ENCODE peak calls at places on chromosomes 7 and 10, in ten cellular contexts. J is nephron progenitor cell, R is type B pancreatic cell, O is astrocyte of the spinal cord, E is foreskin fibroblast, A is IMR-90, Z is fibroblast of lung, M is colonic mucosa, P is sigmoid colon, D is WERI-Rb-1. X is an unnamed sample.

GRCh38 chr10:109957092-109957797 is 33.9 kb upstream of the XPNPEP1 start:
- DNase-seq in J (no peak), R (no peak), O (no peak), E (no peak), A (no peak), Z (no peak), M (no peak), P (no peak), D (no peak), X (no peak)

GRCh38 chr10:64523065-64523759 is 1002.0 kb downstream of the REEP3 start:
- DNase-seq in J (no peak), R (no peak), O (no peak), E (no peak), A (no peak), Z (no peak), M (no peak), P (no peak), D (peak), X (no peak)

GRCh38 chr10:48659790-48660189 is 24.9 kb upstream of the WDFY4 start:
- DNase-seq in J (no peak), R (no peak), O (peak), E (no peak), A (no peak), Z (peak), M (no peak), P (no peak), D (no peak), X (no peak)

GRCh38 chr10:131653140-131653539 is 247.7 kb upstream of the PPP2R2D start:
- DNase-seq in J (no peak), R (no peak), O (no peak), E (no peak), A (no peak), Z (no peak), M (no peak), P (no peak), D (no peak), X (no peak)

GRCh38 chr7:38561166-38561565 is 70.0 kb downstream of the AMPH start:
- DNase-seq in J (no peak), R (no peak), O (no peak), E (peak), A (peak), Z (no peak), M (no peak), P (no peak), D (no peak), X (no peak)

GRCh38 chr10:114328876-114329275 is 75.4 kb downstream of the AFAP1L2 start:
- DNase-seq in J (no peak), R (no peak), O (no peak), E (no peak), A (no peak), Z (no peak), M (no peak), P (no peak), D (no peak), X (no peak)

GRCh38 chr7:73429218-73429617 is 4.4 kb upstream of the FZD9 start:
- DNase-seq in J (peak), R (peak), O (peak), E (peak), A (peak), Z (no peak), M (no peak), P (no peak), D (no peak), X (no peak)

GRCh38 chr7:64180989-64181388 is 26.0 kb upstream of the ZNF735 start:
- DNase-seq in J (no peak), R (no peak), O (no peak), E (peak), A (no peak), Z (peak), M (no peak), P (no peak), D (peak), X (no peak)

GRCh38 chr7:146146866-146147265 is 30.3 kb downstream of the CNTNAP2 start:
- DNase-seq in J (no peak), R (no peak), O (peak), E (peak), A (no peak), Z (peak), M (no peak), P (no peak), D (no peak), X (no peak)

DNA sequence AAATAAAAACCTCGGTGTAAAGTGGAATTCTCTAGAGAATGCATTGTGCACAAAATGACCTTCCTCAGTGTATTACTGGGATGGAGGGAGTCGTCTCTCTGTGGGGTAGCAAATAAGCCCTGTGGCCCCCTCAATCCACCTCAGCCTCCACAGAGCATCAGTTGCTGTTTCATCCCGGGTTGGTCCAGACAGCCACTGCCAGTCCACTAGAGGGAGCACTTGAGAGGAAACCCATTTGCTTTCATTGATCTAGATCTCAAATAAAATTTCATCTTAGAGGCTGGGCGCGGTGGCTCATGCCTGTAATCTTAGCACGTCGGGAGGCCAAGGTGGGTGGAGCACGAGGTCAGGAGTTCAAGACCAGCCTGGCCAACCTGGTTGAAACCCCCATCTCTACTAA is 1128.7 kb downstream of the CNTNAP2 start:
- DNase-seq in J (peak), R (no peak), O (peak), E (peak), A (peak), Z (peak), M (peak), P (no peak), D (peak), X (no peak)
- TF ChIP-seq CTCF in J (peak), R (peak), O (peak), E (peak), A (peak), Z (peak), M (peak), P (no peak), D (peak), X (peak)

GRCh38 chr7:28842769-28843295 is 115.3 kb downstream of the TRIL start:
- DNase-seq in J (no peak), R (no peak), O (no peak), E (no peak), A (no peak), Z (no peak), M (no peak), P (no peak), D (no peak), X (no peak)

GRCh38 chr7:28836661-28837060 is 121.5 kb downstream of the TRIL start:
- DNase-seq in J (no peak), R (no peak), O (no peak), E (peak), A (no peak), Z (no peak), M (no peak), P (no peak), D (no peak), X (no peak)

GRCh38 chr7:28845106-28845505 is 113.0 kb downstream of the TRIL start:
- DNase-seq in J (no peak), R (no peak), O (no peak), E (no peak), A (no peak), Z (no peak), M (no peak), P (no peak), D (no peak), X (no peak)

GRCh38 chr7:28841766-28842165 is 116.4 kb downstream of the TRIL start:
- DNase-seq in J (no peak), R (no peak), O (no peak), E (no peak), A (no peak), Z (no peak), M (no peak), P (no peak), D (no peak), X (no peak)

GRCh38 chr7:28840515-28841125 is 117.5 kb downstream of the TRIL start:
- DNase-seq in J (no peak), R (no peak), O (no peak), E (peak), A (no peak), Z (peak), M (no peak), P (no peak), D (no peak), X (no peak)
- TF ChIP-seq CTCF in J (peak), R (peak), O (peak), E (peak), A (peak), Z (peak), M (peak), P (no peak), D (peak), X (peak)

DNA sequence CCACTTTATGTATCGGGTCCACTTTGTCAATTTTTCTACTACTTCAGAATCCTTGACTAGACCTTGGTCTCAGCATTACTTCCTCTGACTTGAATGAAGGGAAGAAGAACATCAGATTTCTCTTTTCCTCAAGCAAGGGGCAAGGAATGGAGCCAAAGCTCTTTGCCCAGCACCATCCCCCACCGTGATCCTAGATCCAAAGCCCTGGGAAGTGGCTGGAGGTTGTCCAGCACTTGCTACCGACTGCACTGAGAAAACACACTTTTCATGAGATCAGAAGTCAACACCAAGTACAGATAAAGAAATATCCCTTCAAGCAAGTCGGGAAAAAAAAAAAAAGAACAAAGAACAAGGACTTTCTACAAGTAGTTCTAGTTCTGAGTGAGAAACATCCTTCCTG is 102.1 kb upstream of the DDC start:
- DNase-seq in J (no peak), R (no peak), O (peak), E (no peak), A (no peak), Z (peak), M (no peak), P (peak), D (no peak), X (no peak)
- TF ChIP-seq CTCF in J (no peak), R (no peak), O (no peak), E (no peak), A (no peak), Z (no peak), M (no peak), P (no peak), D (no peak), X (no peak)

GRCh38 chr10:22335204-22335956 is 9.9 kb upstream of the SPAG6 start:
- DNase-seq in J (peak), R (no peak), O (peak), E (peak), A (peak), Z (peak), M (peak), P (peak), D (no peak), X (no peak)
- TF ChIP-seq CTCF in J (no peak), R (peak), O (no peak), E (no peak), A (no peak), Z (no peak), M (no peak), P (no peak), D (no peak), X (peak)

GRCh38 chr7:103336781-103337180 is 7.8 kb downstream of the DNAJC2 start:
- DNase-seq in J (no peak), R (no peak), O (no peak), E (no peak), A (no peak), Z (no peak), M (no peak), P (no peak), D (no peak), X (no peak)
- TF ChIP-seq CTCF in J (no peak), R (no peak), O (no peak), E (no peak), A (no peak), Z (no peak), M (no peak), P (no peak), D (no peak), X (no peak)

GRCh38 chr7:6142871-6143380 is 111.8 kb downstream of the ANKRD61 start:
- DNase-seq in J (no peak), R (peak), O (no peak), E (no peak), A (no peak), Z (no peak), M (no peak), P (no peak), D (no peak), X (peak)

GRCh38 chr7:6143997-6144396 is 112.8 kb downstream of the ANKRD61 start:
- DNase-seq in J (no peak), R (no peak), O (no peak), E (no peak), A (no peak), Z (no peak), M (no peak), P (no peak), D (no peak), X (no peak)

GRCh38 chr7:6136475-6136874 is 105.3 kb downstream of the ANKRD61 start:
- DNase-seq in J (no peak), R (no peak), O (no peak), E (no peak), A (no peak), Z (no peak), M (no peak), P (no peak), D (no peak), X (no peak)

GRCh38 chr7:6139189-6139996 is 108.2 kb downstream of the ANKRD61 start:
- DNase-seq in J (no peak), R (no peak), O (no peak), E (no peak), A (no peak), Z (no peak), M (no peak), P (no peak), D (no peak), X (no peak)
- TF ChIP-seq CTCF in J (no peak), R (no peak), O (no peak), E (no peak), A (no peak), Z (no peak), M (no peak), P (no peak), D (no peak), X (no peak)